ENCODE peak calls at places on chromosomes 2 and 18, in eight cellular contexts. C is psoas muscle, J is uterus, K is body of pancreas, G is breast epithelium, R is AG09309, P is right atrium auricular region, H is HCT116. S is an unnamed sample.

GRCh38 chr18:42030586-42031182 is 75.7 kb downstream of the PIK3C3 start:
- DNase-seq in C (no peak), J (no peak), K (no peak), G (no peak), R (no peak), P (no peak), H (no peak), S (no peak)

GRCh38 chr18:62788111-62788510 is 72.8 kb downstream of the PHLPP1 start:
- DNase-seq in C (no peak), J (no peak), K (no peak), G (no peak), R (no peak), P (no peak), H (no peak), S (no peak)

GRCh38 chr2:36861896-36862295 is 104.4 kb downstream of the STRN start:
- DNase-seq in C (no peak), J (no peak), K (no peak), G (no peak), R (no peak), P (no peak), H (no peak), S (no peak)

GRCh38 chr2:110712737-110713136 is 19.6 kb upstream of the ACOXL start:
- DNase-seq in C (no peak), J (no peak), K (no peak), G (no peak), R (no peak), P (no peak), H (no peak), S (no peak)

GRCh38 chr2:148876589-148877402 is 1.8 kb downstream of the KIF5C start:
- DNase-seq in C (no peak), J (no peak), K (peak; percentile 27), G (no peak), R (no peak), P (no peak), H (no peak), S (no peak)

GRCh38 chr2:133262888-133263287 is 305.4 kb downstream of the NCKAP5 start:
- DNase-seq in C (no peak), J (no peak), K (no peak), G (no peak), R (peak; percentile 10), P (no peak), H (no peak), S (no peak)

GRCh38 chr2:238794050-238794449 is 53.8 kb upstream of the TWIST2 start:
- DNase-seq in C (no peak), J (no peak), K (no peak), G (no peak), R (no peak), P (no peak), H (no peak), S (no peak)

GRCh38 chr2:151040036-151040435 is 221.6 kb downstream of the RBM43 start:
- DNase-seq in C (no peak), J (no peak), K (no peak), G (no peak), R (no peak), P (no peak), H (no peak), S (no peak)

GRCh38 chr2:104844813-104845551 is 8.9 kb upstream of the POU3F3 start:
- DNase-seq in C (no peak), J (no peak), K (no peak), G (no peak), R (no peak), P (no peak), H (no peak), S (no peak)

GRCh38 chr2:887639-888038 is 63.0 kb upstream of the SNTG2 start:
- DNase-seq in C (no peak), J (no peak), K (no peak), G (no peak), R (no peak), P (no peak), H (no peak), S (no peak)

GRCh38 chr18:24060644-24061043 is 46.1 kb downstream of the TTC39C start:
- DNase-seq in C (no peak), J (no peak), K (no peak), G (no peak), R (no peak), P (no peak), H (no peak), S (no peak)

GRCh38 chr2:148021059-148021985 is at the start of gene MBD5:
- DNase-seq in C (peak; percentile 37), J (peak; percentile 37), K (peak; percentile 41), G (peak; percentile 51), R (peak; percentile 1), P (no peak), H (no peak), S (no peak)

GRCh38 chr2:205324355-205324754 is 357.9 kb upstream of the NRP2 start:
- DNase-seq in C (no peak), J (no peak), K (no peak), G (no peak), R (no peak), P (no peak), H (no peak), S (no peak)

GRCh38 chr18:11980148-11980554 is 1.2 kb upstream of the IMPA2 start:
- DNase-seq in C (no peak), J (no peak), K (no peak), G (no peak), R (no peak), P (no peak), H (no peak), S (no peak)

GRCh38 chr18:48679236-48679635 is 140.4 kb downstream of the CTIF start:
- DNase-seq in C (no peak), J (no peak), K (no peak), G (no peak), R (no peak), P (no peak), H (no peak), S (no peak)

GRCh38 chr2:64945973-64946736 is 43.0 kb upstream of the SLC1A4 start:
- DNase-seq in C (peak; percentile 19), J (no peak), K (peak; percentile 24), G (no peak), R (no peak), P (no peak), H (no peak), S (peak; percentile 72)

GRCh38 chr2:113232730-113233129 is 46.0 kb downstream of the PAX8 start:
- DNase-seq in C (no peak), J (no peak), K (no peak), G (no peak), R (no peak), P (no peak), H (no peak), S (no peak)

GRCh38 chr2:53131416-53131815 is 636.2 kb upstream of the CHAC2 start:
- DNase-seq in C (no peak), J (no peak), K (no peak), G (no peak), R (no peak), P (no peak), H (peak; percentile 23), S (no peak)

GRCh38 chr2:43133708-43134570 is 92.5 kb downstream of the ZFP36L2 start:
- DNase-seq in C (no peak), J (no peak), K (peak; percentile 67), G (no peak), R (no peak), P (no peak), H (no peak), S (no peak)

GRCh38 chr18:9495916-9496540 is 20.7 kb downstream of the RALBP1 start:
- DNase-seq in C (no peak), J (no peak), K (no peak), G (no peak), R (no peak), P (no peak), H (no peak), S (no peak)
- TF ChIP-seq CTCF in C (no peak), J (no peak), K (no peak), G (no peak), R (no peak), P (no peak), H (no peak), S (no peak)

GRCh38 chr2:49033394-49033793 is 120.9 kb downstream of the FSHR start:
- DNase-seq in C (no peak), J (no peak), K (no peak), G (no peak), R (no peak), P (no peak), H (no peak), S (no peak)
- H3K4me3 ChIP-seq in C (no peak overlapping the region), J (no peak overlapping the region), K (no peak overlapping the region), G (no peak overlapping the region), R (no peak overlapping the region), P (no peak overlapping the region), H (no peak overlapping the region), S (no peak overlapping the region)

GRCh38 chr2:157509755-157510154 is 65.9 kb upstream of the CYTIP start:
- DNase-seq in C (no peak), J (no peak), K (no peak), G (no peak), R (no peak), P (no peak), H (no peak), S (no peak)
- TF ChIP-seq CTCF in C (no peak), J (no peak), K (no peak), G (no peak), R (no peak), P (peak; percentile 25), H (peak; percentile 39), S (no peak)

DNA sequence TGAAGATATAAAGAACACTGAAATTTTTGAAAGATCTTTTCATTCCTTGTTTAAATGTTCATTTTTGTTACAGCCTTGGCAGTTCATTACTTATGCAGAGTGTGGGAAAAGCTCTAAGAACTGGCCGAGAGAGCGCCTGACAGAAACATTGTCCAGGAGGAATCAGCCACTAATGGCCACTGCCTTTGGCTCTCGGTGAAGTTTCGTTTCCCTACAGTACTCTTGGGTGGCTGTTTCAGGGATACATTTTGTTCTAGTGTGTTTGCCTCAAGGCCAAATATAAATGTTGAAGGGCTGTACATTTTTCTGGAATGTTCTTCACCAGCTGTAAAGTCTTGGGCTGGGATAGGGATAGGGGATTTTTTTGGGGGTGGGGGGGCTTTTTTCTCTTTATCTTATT is 10.8 kb downstream of the SPTBN1 start:
- DNase-seq in C (no peak), J (no peak), K (peak; percentile 11), G (no peak), R (no peak), P (no peak), H (no peak), S (no peak)
- H3K4me3 ChIP-seq in C (peak overlapping the region; percentile 53), J (no peak overlapping the region), K (no peak overlapping the region), G (no peak overlapping the region), R (no peak overlapping the region), P (no peak overlapping the region), H (no peak overlapping the region), S (no peak overlapping the region)

GRCh38 chr2:74886811-74887210 is 52.9 kb downstream of the HK2 start:
- DNase-seq in C (no peak), J (no peak), K (no peak), G (no peak), R (no peak), P (no peak), H (no peak), S (no peak)
- TF ChIP-seq CTCF in C (no peak), J (no peak), K (no peak), G (no peak), R (no peak), P (no peak), H (no peak), S (peak; percentile 34)

GRCh38 chr18:72181241-72181764 is 362.8 kb downstream of the CBLN2 start:
- DNase-seq in C (no peak), J (no peak), K (no peak), G (no peak), R (no peak), P (no peak), H (no peak), S (no peak)
- H3K4me3 ChIP-seq in C (no peak overlapping the region), J (no peak overlapping the region), K (no peak overlapping the region), G (no peak overlapping the region), R (no peak overlapping the region), P (no peak overlapping the region), H (no peak overlapping the region), S (no peak overlapping the region)